ENCODE peak calls at places on chromosomes 11 and 22, in nine cellular contexts. V is activated CD4-positive, alpha-beta T cell treated with anti-CD3 and anti-CD28 coated beads, Interleukin-2, amount 50 U/mL, for 1 hour; S is GM06990; Y is GM20000; Q is activated T-cell treated with anti-CD3 and anti-CD28 coated beads, Interleukin-2, amount 50 U/mL, for 48 hours; F is HFFc6; L is brain microvascular endothelial cell; P is head of caudate nucleus; I is right lobe of liver. U is an unnamed sample.
A peak's percentile ranks its signal among the peaks of the same experiment; 100 is the strongest.

GRCh38 chr11:84687433-84687832 is 939.7 kb downstream of the DLG2 start:
- DNase-seq in S (no peak), Q (no peak), V (no peak), P (no peak), F (no peak), I (no peak), L (no peak), Y (no peak), U (no peak)

GRCh38 chr22:27406389-27406861 is 395.1 kb downstream of the MN1 start:
- DNase-seq in V (no peak), S (no peak), L (no peak), Y (no peak), F (no peak), I (no peak), P (no peak), Q (no peak), U (no peak)

GRCh38 chr11:74154621-74155281 is 16.1 kb downstream of the C2CD3 start:
- DNase-seq in P (no peak), Q (no peak), S (no peak), V (no peak), Y (no peak), L (no peak), F (peak; percentile 13), I (no peak), U (peak; percentile 11)

GRCh38 chr11:8021920-8022319 is 34.8 kb downstream of the EIF3F start:
- DNase-seq in P (no peak), Y (no peak), V (no peak), Q (no peak), L (no peak), F (no peak), S (no peak), I (no peak), U (no peak)

GRCh38 chr11:118957968-118958367 is 1.9 kb downstream of the UPK2 start:
- DNase-seq in F (no peak), S (no peak), Y (no peak), I (no peak), P (no peak), L (no peak), V (no peak), Q (no peak), U (no peak)

GRCh38 chr22:48832592-48832991 is 995.1 kb downstream of the BRD1 start:
- DNase-seq in L (no peak), S (no peak), I (no peak), V (no peak), F (no peak), Y (no peak), P (no peak), Q (peak; percentile 55), U (no peak)

GRCh38 chr22:46086577-46087335 is 63.6 kb upstream of the PPARA start:
- DNase-seq in P (no peak), I (peak; percentile 41), V (no peak), F (no peak), S (no peak), L (no peak), Y (no peak), Q (no peak), U (no peak)

GRCh38 chr11:44767421-44767820 is 40.7 kb downstream of the TSPAN18 start:
- DNase-seq in Y (no peak), I (no peak), P (no peak), Q (no peak), L (peak; percentile 36), F (peak; percentile 49), S (no peak), V (no peak), U (no peak)

GRCh38 chr11:2798951-2799761 is 86.4 kb downstream of the CDKN1C start:
- DNase-seq in Q (no peak), S (no peak), P (no peak), Y (no peak), L (no peak), I (peak; percentile 7), V (no peak), F (no peak), U (no peak)

GRCh38 chr22:17969732-17970131 is 54.6 kb downstream of the MICAL3 start:
- DNase-seq in Y (no peak), Q (no peak), F (peak; percentile 92), L (peak; percentile 98), I (no peak), S (no peak), V (no peak), P (no peak), U (peak; percentile 52)